ENCODE peak calls at places on chromosomes 2 and 18, in four cellular contexts. H is HEK293T, C is K562, X is HepG2. Y is an unnamed sample.

GRCh38 chr2:63124209-63124608 is 73.6 kb downstream of the OTX1 start:
- DNase-seq in H (no peak), C (no peak), X (no peak), Y (no peak)

GRCh38 chr2:120934891-120935338 is 199.2 kb downstream of the GLI2 start:
- DNase-seq in H (no peak), C (peak; percentile 29), X (peak; percentile 84), Y (no peak)

GRCh38 chr18:69935319-69936190 is 12.1 kb downstream of the CD226 start:
- DNase-seq in H (no peak), C (no peak), X (peak; percentile 89), Y (no peak)

GRCh38 chr18:13369756-13370510 is 151.4 kb downstream of the LDLRAD4 start:
- DNase-seq in H (no peak), C (no peak), X (no peak), Y (no peak)

GRCh38 chr18:57444301-57444759 is 9.2 kb downstream of the ONECUT2 start:
- DNase-seq in H (no peak), C (no peak), X (no peak), Y (no peak)

GRCh38 chr2:156944871-156945270 is 312.6 kb upstream of the GALNT5 start:
- DNase-seq in H (no peak), C (no peak), X (no peak), Y (no peak)

GRCh38 chr2:64922482-64923384 is 66.5 kb upstream of the SLC1A4 start:
- DNase-seq in H (no peak), C (no peak), X (peak; percentile 88), Y (peak; percentile 54)

GRCh38 chr2:126703311-126703710 is 47.4 kb downstream of the GYPC start:
- DNase-seq in H (no peak), C (no peak), X (no peak), Y (no peak)

GRCh38 chr2:203887680-203888079 is 20.1 kb downstream of the CTLA4 start:
- DNase-seq in H (no peak), C (no peak), X (no peak), Y (no peak)

GRCh38 chr2:131105950-131106801 is 1.0 kb downstream of the PLEKHB2 start:
- DNase-seq in H (no peak), C (peak; percentile 40), X (peak; percentile 84), Y (no peak)

GRCh38 chr2:131105156-131105949 is at the start of gene PLEKHB2:
- DNase-seq in H (peak; percentile 95), C (peak; percentile 96), X (peak; percentile 84), Y (peak; percentile 91)

DNA sequence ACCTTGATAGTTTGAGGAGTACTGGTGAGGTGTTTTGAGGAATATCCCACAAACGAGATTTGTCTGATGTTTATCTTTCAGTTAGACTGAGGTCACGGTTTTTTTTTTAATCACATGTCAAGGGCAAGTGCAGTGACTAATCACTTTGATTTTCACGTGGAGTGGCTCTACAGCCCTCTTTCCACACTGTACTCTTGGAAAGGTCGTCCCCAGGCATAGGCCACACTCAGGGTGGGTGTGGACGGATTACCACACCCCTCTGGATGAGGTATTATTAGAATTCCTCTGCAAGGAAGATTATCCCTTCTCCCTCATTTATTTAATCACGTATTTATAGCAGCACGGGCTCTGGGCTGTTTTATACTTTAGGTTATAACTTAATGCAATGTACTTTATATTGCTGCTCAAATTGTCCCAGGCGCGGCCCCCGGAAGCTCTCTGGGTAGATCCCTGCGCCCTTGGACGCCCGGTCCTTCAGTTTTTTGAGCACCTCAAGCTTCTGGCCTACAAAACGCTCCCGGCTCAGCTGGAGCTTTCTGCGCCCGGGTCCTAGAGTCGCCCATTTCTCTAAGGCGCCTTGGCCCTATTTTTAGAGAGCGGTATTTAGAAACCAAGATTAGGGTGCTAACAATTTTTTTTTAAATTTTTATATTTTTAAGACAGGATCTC is 515 bp upstream of the PLEKHB2 start:
- DNase-seq in H (peak; percentile 69), C (peak; percentile 69), X (peak; percentile 64), Y (no peak)
- TF ChIP-seq ELF4 in H (no peak), C (no peak), X (no peak), Y (no peak)

DNA sequence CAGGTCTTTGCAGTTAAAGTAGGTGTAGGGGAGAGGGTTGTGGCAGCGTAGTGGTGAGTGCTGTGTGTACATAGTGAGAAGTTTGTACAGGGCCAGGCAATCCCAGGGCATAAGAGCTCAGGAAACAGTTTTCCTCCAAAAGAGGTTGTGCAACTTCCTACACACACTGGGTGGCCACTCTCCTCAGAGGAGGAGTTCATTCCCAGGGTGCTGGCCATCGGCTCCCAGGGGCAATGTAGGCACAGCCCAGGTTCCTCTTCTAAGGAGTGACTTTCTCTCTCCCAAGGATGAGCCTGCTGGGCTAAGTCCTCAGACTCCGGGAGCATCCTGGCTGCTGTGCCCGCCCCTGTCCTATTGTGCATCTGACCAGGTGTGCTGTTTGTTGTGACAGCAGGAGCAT is 3.0 kb downstream of the ACOXL start:
- DNase-seq in H (no peak), C (no peak), X (no peak), Y (peak; percentile 22)
- TF ChIP-seq ELF4 in H (no peak), C (no peak), X (no peak), Y (no peak)

GRCh38 chr2:168090366-168091019 is 156.9 kb downstream of the STK39 start:
- DNase-seq in H (no peak), C (no peak), X (no peak), Y (no peak)

GRCh38 chr2:168087406-168087805 is 160.0 kb downstream of the STK39 start:
- DNase-seq in H (no peak), C (no peak), X (no peak), Y (no peak)

GRCh38 chr2:168086805-168087204 is 160.6 kb downstream of the STK39 start:
- DNase-seq in H (no peak), C (no peak), X (no peak), Y (no peak)

GRCh38 chr2:168091986-168092385 is 155.4 kb downstream of the STK39 start:
- DNase-seq in H (no peak), C (no peak), X (no peak), Y (no peak)

DNA sequence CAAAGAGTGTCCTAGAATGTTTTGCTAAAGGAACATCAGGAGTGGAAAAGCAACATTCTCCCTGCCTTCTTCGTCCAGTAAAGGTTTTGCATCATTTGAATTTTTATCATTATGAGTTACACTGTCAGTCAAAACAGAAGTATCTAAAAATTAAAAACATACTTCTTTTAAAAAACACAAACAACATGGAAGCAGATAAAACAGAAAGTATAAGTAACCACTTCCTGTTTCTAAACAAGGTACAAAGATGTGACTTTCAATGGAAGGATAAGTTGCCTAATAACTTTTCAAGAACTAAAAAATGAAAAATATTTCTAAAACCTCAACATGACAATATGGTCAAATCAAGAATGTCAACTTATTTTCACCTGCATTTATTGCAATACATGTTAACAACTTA is 158.2 kb downstream of the STK39 start:
- DNase-seq in H (no peak), C (no peak), X (no peak), Y (no peak)
- TF ChIP-seq ELF4 in H (no peak), C (no peak), X (no peak), Y (no peak)

GRCh38 chr2:8472545-8473361 is 209.1 kb upstream of the ID2 start:
- DNase-seq in H (no peak), C (no peak), X (no peak), Y (no peak)

GRCh38 chr2:8477511-8478132 is 204.2 kb upstream of the ID2 start:
- DNase-seq in H (no peak), C (no peak), X (no peak), Y (no peak)

GRCh38 chr2:8479298-8479697 is 202.6 kb upstream of the ID2 start:
- DNase-seq in H (no peak), C (no peak), X (no peak), Y (no peak)

GRCh38 chr2:8478133-8478793 is 203.6 kb upstream of the ID2 start:
- DNase-seq in H (no peak), C (no peak), X (no peak), Y (no peak)

GRCh38 chr2:8475349-8476045 is 206.4 kb upstream of the ID2 start:
- DNase-seq in H (no peak), C (no peak), X (no peak), Y (no peak)
- TF ChIP-seq ELF4 in H (no peak), C (no peak), X (no peak), Y (no peak)

DNA sequence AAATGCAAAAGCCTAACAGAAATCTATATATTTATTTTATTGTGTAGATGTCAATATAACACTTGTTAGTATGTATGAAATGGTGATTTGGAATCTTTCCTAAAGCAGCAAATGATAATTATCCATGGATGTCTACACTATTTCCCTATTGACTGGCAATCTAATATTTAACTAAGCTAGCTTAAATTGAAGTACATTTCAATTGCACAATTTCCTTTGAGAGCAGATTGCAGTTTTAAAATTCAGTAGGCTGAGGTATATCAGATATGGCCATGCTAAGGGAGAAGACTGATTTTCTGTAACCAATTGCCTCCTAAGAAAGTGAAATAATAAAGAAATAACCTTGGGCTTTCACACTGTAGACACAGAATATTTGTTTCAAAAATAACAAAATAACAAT is 90.1 kb upstream of the KCNJ3 start:
- DNase-seq in H (no peak), C (no peak), X (no peak), Y (no peak)
- TF ChIP-seq ELF4 in H (no peak), C (no peak), X (no peak), Y (no peak)

Y was measured in WTC11.